ENCODE peak calls at places on chromosomes 7 and 10, in ten cellular contexts. Z, N, K, S, B, U, T, J, M and X are unnamed samples.

GRCh38 chr10:68239596-68240150 is 7.8 kb upstream of the ATOH7 start:
- DNase-seq in Z (no peak), N (peak), K (no peak), S (no peak), B (peak), U (no peak), T (no peak), J (no peak), M (no peak), X (no peak)

GRCh38 chr7:27173412-27174076 is 576 bp downstream of the HOXA10 start:
- DNase-seq in Z (peak), N (peak), K (peak), S (no peak), B (peak), U (no peak), T (no peak), J (no peak), M (no peak), X (peak)

GRCh38 chr10:5814110-5815107 is 1.2 kb upstream of the GDI2 start:
- DNase-seq in Z (no peak), N (no peak), K (no peak), S (peak), B (no peak), U (peak), T (no peak), J (peak), M (no peak), X (no peak)

GRCh38 chr10:19816420-19817250 is at the start of gene PLXDC2:
- DNase-seq in Z (peak), N (peak), K (peak), S (peak), B (peak), U (peak), T (peak), J (no peak), M (peak), X (peak)

GRCh38 chr7:116577320-116577871 is 52.6 kb downstream of the CAV1 start:
- DNase-seq in Z (no peak), N (no peak), K (no peak), S (no peak), B (no peak), U (peak), T (no peak), J (peak), M (no peak), X (no peak)

GRCh38 chr7:138934861-138935260 is 46.3 kb downstream of the KIAA1549 start:
- DNase-seq in Z (no peak), N (no peak), K (no peak), S (peak), B (peak), U (peak), T (peak), J (peak), M (no peak), X (peak)

GRCh38 chr7:130491841-130492518 is at the start of gene MEST:
- DNase-seq in Z (no peak), N (peak), K (no peak), S (peak), B (peak), U (no peak), T (no peak), J (peak), M (no peak), X (peak)

GRCh38 chr10:124996127-124996853 is 54.4 kb downstream of the ZRANB1 start:
- DNase-seq in Z (peak), N (peak), K (no peak), S (no peak), B (no peak), U (no peak), T (no peak), J (no peak), M (no peak), X (no peak)

GRCh38 chr10:113882240-113882639 is 27.8 kb downstream of the NHLRC2 start:
- DNase-seq in Z (no peak), N (no peak), K (no peak), S (no peak), B (no peak), U (no peak), T (no peak), J (no peak), M (no peak), X (no peak)

GRCh38 chr10:26665080-26666048 is 32.1 kb upstream of the PDSS1 start:
- DNase-seq in Z (no peak), N (no peak), K (no peak), S (no peak), B (no peak), U (no peak), T (no peak), J (no peak), M (no peak), X (no peak)

GRCh38 chr10:5927306-5927705 is 37.3 kb downstream of the FBH1 start:
- DNase-seq in Z (no peak), N (no peak), K (no peak), S (peak), B (peak), U (peak), T (no peak), J (no peak), M (no peak), X (peak)

GRCh38 chr10:58217612-58218011 is 50.1 kb downstream of the IPMK start:
- DNase-seq in Z (no peak), N (no peak), K (no peak), S (no peak), B (peak), U (peak), T (no peak), J (no peak), M (no peak), X (no peak)

GRCh38 chr7:115128163-115128562 is 206.3 kb downstream of the MDFIC start:
- DNase-seq in Z (no peak), N (no peak), K (no peak), S (no peak), B (peak), U (no peak), T (no peak), J (no peak), M (no peak), X (no peak)

GRCh38 chr7:43572516-43573049 is 10.3 kb upstream of the STK17A start:
- DNase-seq in Z (no peak), N (no peak), K (peak), S (peak), B (peak), U (peak), T (no peak), J (peak), M (no peak), X (peak)

GRCh38 chr10:75111906-75112703 is 649 bp downstream of the SAMD8 start:
- DNase-seq in Z (peak), N (peak), K (peak), S (peak), B (peak), U (peak), T (peak), J (peak), M (no peak), X (peak)

GRCh38 chr10:501596-501995 is 187.9 kb downstream of the DIP2C start:
- DNase-seq in Z (no peak), N (no peak), K (no peak), S (peak), B (no peak), U (no peak), T (no peak), J (peak), M (no peak), X (peak)
- H3K4me3 ChIP-seq in Z (no peak), N (no peak), K (no peak), S (no peak), B (no peak), U (no peak), T (no peak), J (no peak), M (no peak), X (no peak)

DNA sequence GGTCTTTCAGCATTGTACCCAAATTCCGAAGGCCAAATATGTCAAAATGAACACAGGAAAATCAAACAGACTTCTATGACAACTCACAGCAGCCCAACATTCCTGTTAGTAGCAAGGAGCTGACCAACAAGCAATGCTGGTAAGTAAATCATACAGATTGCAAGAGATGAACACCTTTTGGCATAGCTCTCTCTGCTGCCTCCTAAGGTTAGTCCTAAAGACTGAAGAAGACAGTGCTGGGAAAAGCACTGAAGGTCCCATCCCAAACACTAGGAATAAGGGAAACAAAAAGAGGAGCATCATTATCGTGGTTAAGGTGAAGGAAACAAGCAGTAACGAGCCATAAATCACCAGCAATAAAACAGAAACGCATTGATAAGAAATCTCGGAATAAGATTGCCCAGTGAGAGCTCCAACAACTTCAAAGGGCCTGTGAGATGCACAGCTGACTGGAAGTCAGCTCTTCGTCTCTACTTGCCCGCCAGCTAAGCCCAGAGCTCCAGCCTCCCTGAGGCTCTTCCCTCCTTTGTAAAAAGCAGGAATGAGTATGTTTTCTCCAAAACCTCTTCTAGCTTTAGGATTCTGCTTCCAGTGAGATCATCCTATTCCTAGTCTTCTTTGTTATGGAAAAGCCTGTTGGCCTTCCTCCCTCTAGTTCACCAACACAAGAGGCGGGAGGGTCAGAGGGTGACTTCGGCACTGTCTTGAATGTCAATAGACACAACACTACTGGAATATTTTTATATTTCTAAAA is 15.3 kb downstream of the NUDT5 start:
- DNase-seq in Z (no peak), N (peak), K (no peak), S (no peak), B (no peak), U (no peak), T (no peak), J (no peak), M (no peak), X (no peak)
- TF ChIP-seq CTCF in Z (no peak), N (peak), K (no peak), S (no peak), B (no peak), U (no peak), T (peak), J (no peak), M (no peak), X (no peak)

GRCh38 chr10:45373003-45373782 is 823 bp upstream of the ALOX5 start:
- DNase-seq in Z (no peak), N (no peak), K (no peak), S (no peak), B (no peak), U (no peak), T (no peak), J (no peak), M (no peak), X (no peak)

GRCh38 chr10:45373783-45374450 is at the start of gene ALOX5:
- DNase-seq in Z (peak), N (peak), K (no peak), S (peak), B (no peak), U (no peak), T (peak), J (peak), M (no peak), X (peak)

GRCh38 chr10:45375101-45375500 is 1.1 kb downstream of the ALOX5 start:
- DNase-seq in Z (no peak), N (no peak), K (no peak), S (no peak), B (no peak), U (no peak), T (no peak), J (no peak), M (no peak), X (no peak)

GRCh38 chr10:45375716-45376231 is 1.8 kb downstream of the ALOX5 start:
- DNase-seq in Z (no peak), N (peak), K (no peak), S (no peak), B (no peak), U (no peak), T (no peak), J (no peak), M (no peak), X (no peak)

DNA sequence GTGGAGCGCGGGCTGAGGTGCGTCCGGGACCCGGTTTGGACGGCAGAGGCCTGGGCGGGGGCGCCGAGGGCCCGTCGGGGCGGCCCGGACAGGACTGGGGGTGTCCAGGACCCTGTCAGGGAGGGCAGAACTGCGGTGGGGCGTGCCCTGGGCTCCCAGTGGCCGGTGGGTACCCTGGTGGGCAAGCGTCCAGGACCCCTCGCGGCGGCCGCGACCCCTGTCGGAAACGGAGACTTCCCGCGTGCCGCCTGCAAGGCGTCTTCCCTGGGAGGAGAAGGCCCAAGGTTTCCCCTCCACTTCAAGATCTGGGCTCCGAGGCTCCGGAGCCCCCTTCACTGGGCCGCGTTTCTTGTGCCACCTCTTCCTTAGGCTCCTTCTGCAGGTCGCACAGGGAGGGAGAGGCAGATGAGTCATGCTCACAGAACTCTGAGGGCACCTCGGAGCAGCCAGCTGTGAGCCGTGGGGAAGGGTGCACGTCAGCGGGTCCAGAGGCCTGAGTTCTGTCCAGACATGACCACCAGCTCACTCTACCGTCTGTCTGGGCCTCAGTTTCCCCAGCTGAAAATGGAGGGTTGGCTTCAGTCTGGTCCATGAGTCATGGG is 536 bp downstream of the ALOX5 start:
- DNase-seq in Z (no peak), N (peak), K (no peak), S (no peak), B (no peak), U (no peak), T (no peak), J (no peak), M (no peak), X (no peak)
- H3K4me3 ChIP-seq in Z (peak), N (no peak), K (peak), S (peak), B (no peak), U (no peak), T (no peak), J (peak), M (peak), X (no peak)

DNA sequence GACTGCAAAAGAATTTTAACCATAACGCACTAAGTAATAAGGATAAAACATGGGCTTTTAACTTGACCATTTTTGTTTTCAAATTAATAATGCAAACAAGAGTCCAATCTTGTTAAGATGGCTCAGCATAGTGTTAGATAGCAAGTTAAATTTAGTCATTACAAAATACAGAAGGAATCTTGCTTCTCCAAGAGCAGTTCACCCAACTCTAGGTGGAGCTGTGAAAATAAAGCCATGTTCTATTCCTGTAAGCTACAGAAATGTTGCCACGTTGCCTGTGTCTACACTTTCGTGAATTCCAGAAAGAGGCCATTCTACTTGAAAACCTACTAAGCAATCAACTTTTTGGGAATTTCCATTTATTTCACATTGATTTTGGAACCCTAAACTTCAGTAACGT is 191.9 kb downstream of the SFMBT2 start:
- DNase-seq in Z (no peak), N (no peak), K (no peak), S (peak), B (peak), U (no peak), T (no peak), J (peak), M (no peak), X (no peak)
- TF ChIP-seq CTCF in Z (no peak), N (peak), K (no peak), S (no peak), B (no peak), U (no peak), T (peak), J (no peak), M (peak), X (no peak)

GRCh38 chr10:119131512-119132240 is 27.8 kb downstream of the DENND10 start:
- DNase-seq in Z (no peak), N (no peak), K (no peak), S (peak), B (peak), U (peak), T (no peak), J (peak), M (no peak), X (peak)
- H3K4me3 ChIP-seq in Z (no peak), N (no peak), K (peak), S (peak), B (peak), U (no peak), T (peak), J (no peak), M (no peak), X (no peak)